ENCODE peak calls at places on chromosomes 7 and 10, in eight cellular contexts. H is GM23338, Q is esophagus muscularis mucosa, G is astrocyte, B is uterus, J is heart left ventricle, A is mesendoderm, T is lower lobe of right lung. O is an unnamed sample.
A peak's percentile ranks its signal among the peaks of the same experiment; 100 is the strongest.

GRCh38 chr10:97684866-97685394 is 2.1 kb downstream of the AVPI1 start:
- DNase-seq in T (no peak), G (no peak), B (no peak), H (no peak), A (no peak), J (no peak), Q (no peak), O (no peak)

GRCh38 chr7:47724335-47724982 is 142.5 kb upstream of the TNS3 start:
- DNase-seq in Q (no peak), G (peak; percentile 90), H (peak; percentile 53), T (no peak), B (no peak), J (peak; percentile 12), A (peak; percentile 74), O (no peak)

GRCh38 chr10:127743205-127743604 is 6.2 kb downstream of the FOXI2 start:
- DNase-seq in Q (no peak), H (no peak), A (no peak), G (no peak), J (no peak), T (no peak), B (no peak), O (no peak)

GRCh38 chr10:86730227-86730626 is 26.2 kb upstream of the BMPR1A start:
- DNase-seq in T (no peak), G (no peak), J (peak; percentile 60), H (no peak), Q (no peak), B (no peak), A (no peak), O (peak; percentile 79)

GRCh38 chr7:47288060-47288459 is 293.9 kb downstream of the TNS3 start:
- DNase-seq in Q (peak; percentile 37), B (no peak), G (no peak), A (no peak), H (no peak), T (no peak), J (peak; percentile 40), O (no peak)

GRCh38 chr10:122054046-122055025 is 65.4 kb downstream of the TACC2 start:
- DNase-seq in J (peak; percentile 64), A (peak; percentile 79), T (peak; percentile 65), G (peak; percentile 28), Q (no peak), B (peak; percentile 77), H (peak; percentile 83), O (peak; percentile 81)

GRCh38 chr7:12820777-12821176 is 133.3 kb downstream of the ARL4A start:
- DNase-seq in Q (no peak), B (no peak), H (peak; percentile 39), A (peak; percentile 50), T (no peak), G (no peak), J (no peak), O (no peak)

GRCh38 chr10:70234668-70235447 is 1.6 kb upstream of the PPA1 start:
- DNase-seq in Q (peak; percentile 90), B (peak; percentile 70), A (no peak), T (no peak), H (no peak), G (peak; percentile 35), J (no peak), O (no peak)

DNA sequence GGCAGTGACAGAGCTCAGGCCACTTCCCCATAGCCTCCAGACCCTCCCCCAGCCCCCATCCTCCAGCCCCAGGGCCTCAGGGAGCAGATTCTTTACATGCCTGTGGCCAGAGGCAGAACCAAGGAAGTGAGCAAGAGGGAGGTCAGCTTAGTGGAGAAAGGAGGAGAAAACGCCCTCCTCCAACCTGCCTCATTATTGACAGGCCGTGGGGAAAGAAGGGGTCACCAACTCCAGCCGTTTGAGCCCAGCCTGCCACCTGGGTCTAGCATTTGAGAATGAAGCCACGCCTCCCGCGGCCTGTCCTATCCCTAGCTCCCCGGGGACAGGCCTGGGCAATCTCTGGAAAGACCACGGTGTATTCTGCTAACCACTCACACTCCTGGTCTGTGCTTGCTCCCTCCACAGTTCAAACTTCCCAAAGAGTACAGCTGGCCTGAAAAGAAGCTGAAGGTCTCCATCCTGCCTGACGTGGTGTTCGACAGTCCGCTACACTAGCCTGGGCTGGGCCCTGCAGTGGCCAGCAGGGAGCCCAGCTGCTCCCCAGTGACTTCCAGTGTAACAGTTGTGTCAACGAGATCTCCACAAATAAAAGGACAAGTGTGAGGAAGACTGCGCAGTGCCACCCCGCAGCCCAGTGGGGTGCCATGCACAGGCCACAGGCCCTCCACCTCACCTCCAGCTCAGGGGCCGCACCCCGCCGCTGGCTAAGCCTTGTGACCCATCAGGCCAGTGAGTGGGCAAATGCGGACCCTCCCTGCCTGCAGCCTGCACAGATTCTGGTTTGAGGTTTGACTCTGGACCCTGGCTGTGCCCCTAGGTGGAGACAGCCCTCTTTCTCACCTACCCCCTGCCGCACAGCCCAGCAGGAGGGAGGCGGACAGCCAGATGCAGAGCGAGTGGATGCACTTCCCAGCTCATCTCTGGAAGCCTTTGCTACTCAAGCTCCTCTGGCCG is 14.3 kb upstream of the TRIM8 start:
- DNase-seq in G (peak; percentile 92), B (no peak), J (no peak), Q (no peak), A (peak; percentile 98), H (peak; percentile 85), T (peak; percentile 42), O (no peak)
- H3K4me1 ChIP-seq in G (peaks cover 66% of the 10 kb centered on the region), B (peaks cover 31% of the 10 kb centered on the region), J (peaks cover 43% of the 10 kb centered on the region), Q (peaks cover 96% of the 10 kb centered on the region), A (peaks cover 33% of the 10 kb centered on the region), H (peaks cover 63% of the 10 kb centered on the region), T (peaks cover 78% of the 10 kb centered on the region), O (peaks cover 77% of the 10 kb centered on the region)

GRCh38 chr7:74029094-74029785 is 1.3 kb downstream of the ELN start:
- DNase-seq in H (no peak), A (no peak), J (no peak), Q (no peak), T (no peak), B (peak; percentile 43), G (no peak), O (peak; percentile 55)

GRCh38 chr7:74029991-74030415 is 2.0 kb downstream of the ELN start:
- DNase-seq in B (peak; percentile 45), H (peak; percentile 27), Q (no peak), T (no peak), J (no peak), G (no peak), A (peak; percentile 29), O (no peak)

GRCh38 chr7:74027124-74027682 is 770 bp upstream of the ELN start:
- DNase-seq in H (no peak), G (no peak), T (no peak), B (no peak), J (no peak), A (no peak), Q (no peak), O (no peak)

GRCh38 chr7:74027683-74028320 is at the start of gene ELN:
- DNase-seq in B (peak; percentile 95), H (peak; percentile 56), A (peak; percentile 30), J (peak; percentile 87), T (peak; percentile 72), G (peak; percentile 51), Q (peak; percentile 98), O (peak; percentile 94)

GRCh38 chr7:74028321-74028812 is 394 bp downstream of the ELN start:
- DNase-seq in J (no peak), H (no peak), T (no peak), Q (no peak), G (no peak), B (no peak), A (no peak), O (no peak)
- H3K4me1 ChIP-seq in J (peaks cover 21% of the 10 kb centered on the region), H (peaks cover 20% of the 10 kb centered on the region), T (peaks cover 59% of the 10 kb centered on the region), Q (peaks cover 98% of the 10 kb centered on the region), G (peaks cover 8% of the 10 kb centered on the region), B (peaks cover 35% of the 10 kb centered on the region), A (peaks cover 5% of the 10 kb centered on the region), O (peaks cover 67% of the 10 kb centered on the region)

DNA sequence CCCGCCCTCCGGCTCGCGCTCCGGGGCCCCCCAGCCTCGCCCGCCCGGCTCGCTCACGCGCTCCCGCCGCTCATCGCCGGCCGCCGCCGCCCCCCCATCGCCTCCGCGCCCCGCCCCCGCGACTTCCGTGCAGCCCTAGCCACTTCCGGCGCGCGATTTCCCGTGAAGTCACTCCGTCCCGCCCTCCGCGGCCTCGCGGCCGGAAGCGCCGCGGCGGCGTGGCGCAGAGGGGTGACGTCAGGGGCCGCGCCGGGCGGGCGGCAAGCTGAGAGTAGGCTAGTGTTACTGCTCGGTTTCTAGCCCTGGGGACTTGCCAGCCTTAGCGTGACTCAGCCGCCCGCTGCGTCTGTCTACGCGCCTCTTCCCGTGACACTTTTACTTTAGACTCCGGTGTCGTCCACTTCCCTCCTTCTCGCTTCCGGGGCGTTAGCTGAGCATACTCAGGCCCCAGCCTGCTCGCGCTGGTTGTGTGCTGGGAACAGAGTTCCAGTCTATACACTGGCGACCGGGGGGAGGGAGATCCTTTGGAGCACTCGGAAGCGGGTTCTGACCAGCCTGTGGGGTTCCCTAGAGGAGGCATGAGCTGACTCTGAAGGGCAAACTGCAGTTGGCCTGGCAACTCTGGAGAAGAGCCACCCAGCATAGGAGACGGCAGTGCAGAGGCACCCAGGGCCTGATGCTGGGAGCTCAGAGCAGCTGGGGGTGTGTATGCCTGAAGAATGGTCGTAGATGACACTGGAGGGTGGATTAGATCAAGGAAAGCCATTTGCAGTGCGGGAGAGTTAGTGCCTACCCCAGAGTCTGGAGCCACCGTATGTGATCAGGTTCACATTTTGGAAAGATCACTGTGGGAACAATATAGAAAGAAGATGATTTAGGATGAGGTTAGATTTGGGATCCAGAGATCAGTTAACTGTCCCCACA is at the start of gene PURB:
- DNase-seq in J (peak; percentile 97), Q (peak; percentile 98), G (peak; percentile 95), T (peak; percentile 96), H (peak; percentile 96), A (peak; percentile 96), B (peak; percentile 94), O (peak; percentile 96)
- H3K4me1 ChIP-seq in J (peaks cover 28% of the 10 kb centered on the region), Q (peaks cover 46% of the 10 kb centered on the region), G (peaks cover 18% of the 10 kb centered on the region), T (peaks cover 40% of the 10 kb centered on the region), H (peaks cover 29% of the 10 kb centered on the region), A (peaks cover 16% of the 10 kb centered on the region), B (peaks cover 21% of the 10 kb centered on the region), O (no peaks in the 10 kb centered on the region)

GRCh38 chr10:14669576-14669975 is 105.1 kb downstream of the FAM107B start:
- DNase-seq in H (no peak), G (no peak), A (no peak), T (no peak), B (no peak), Q (no peak), J (no peak), O (no peak)
- H3K4me1 ChIP-seq in H (peaks cover 15% of the 10 kb centered on the region), G (peaks cover 7% of the 10 kb centered on the region), A (no peaks in the 10 kb centered on the region), T (peaks cover 12% of the 10 kb centered on the region), B (peaks cover 6% of the 10 kb centered on the region), Q (peaks cover 25% of the 10 kb centered on the region), J (no peaks in the 10 kb centered on the region), O (no peaks in the 10 kb centered on the region)

GRCh38 chr10:119217401-119217800 is 10.0 kb downstream of the GRK5 start:
- DNase-seq in G (no peak), H (no peak), A (no peak), B (no peak), J (no peak), T (no peak), Q (no peak), O (no peak)
- H3K4me1 ChIP-seq in G (peaks cover 6% of the 10 kb centered on the region), H (peaks cover 19% of the 10 kb centered on the region), A (peaks cover 9% of the 10 kb centered on the region), B (peaks cover 11% of the 10 kb centered on the region), J (peaks cover 30% of the 10 kb centered on the region), T (peaks cover 91% of the 10 kb centered on the region), Q (peaks cover 93% of the 10 kb centered on the region), O (peaks cover 94% of the 10 kb centered on the region)

GRCh38 chr7:27170936-27171635 is 3.0 kb downstream of the HOXA10 start:
- DNase-seq in Q (no peak), H (peak; percentile 44), A (peak; percentile 53), T (no peak), J (no peak), G (no peak), B (peak; percentile 31), O (peak; percentile 40)
- H3K4me1 ChIP-seq in Q (peaks cover 53% of the 10 kb centered on the region), H (peaks cover 29% of the 10 kb centered on the region), A (no peaks in the 10 kb centered on the region), T (peaks cover 44% of the 10 kb centered on the region), J (peaks cover 13% of the 10 kb centered on the region), G (peaks cover 5% of the 10 kb centered on the region), B (no peaks in the 10 kb centered on the region), O (no peaks in the 10 kb centered on the region)

O was measured in tibial artery.